ENCODE peak calls at places on chromosomes 13 and 19, in seven cellular contexts. G is IMR-90; P is nephron progenitor cell; Y is fibroblast of pulmonary artery; V is NCI-H2081; W is ovary; L is effector CD4-positive, alpha-beta T cell. S is an unnamed sample.

GRCh38 chr19:47445937-47446402 is 25.7 kb downstream of the SLC8A2 start:
- DNase-seq in G (no peak), P (peak), Y (peak), V (peak), W (no peak), L (peak), S (peak)

GRCh38 chr13:112968910-112969691 is at the start of gene MCF2L:
- DNase-seq in G (peak), P (peak), Y (peak), V (peak), W (peak), L (peak), S (peak)

GRCh38 chr13:41541142-41541938 is 84.0 kb downstream of the RGCC start:
- DNase-seq in G (no peak), P (no peak), Y (no peak), V (no peak), W (no peak), L (no peak), S (no peak)

GRCh38 chr13:79445968-79446645 is 34.8 kb upstream of the NDFIP2 start:
- DNase-seq in G (no peak), P (no peak), Y (no peak), V (no peak), W (no peak), L (no peak), S (no peak)

GRCh38 chr19:858868-859843 is at the start of gene CFD:
- DNase-seq in G (no peak), P (no peak), Y (no peak), V (no peak), W (peak), L (no peak), S (no peak)

GRCh38 chr13:83839158-83839557 is 43.1 kb downstream of the SLITRK1 start:
- DNase-seq in G (no peak), P (peak), Y (no peak), V (no peak), W (no peak), L (no peak), S (no peak)

GRCh38 chr19:35729021-35729420 is 11.2 kb downstream of the KMT2B start:
- DNase-seq in G (no peak), P (no peak), Y (no peak), V (no peak), W (no peak), L (no peak), S (no peak)

GRCh38 chr13:50400035-50400726 is 384.9 kb downstream of the KCNRG start:
- DNase-seq in G (peak), P (no peak), Y (peak), V (no peak), W (no peak), L (no peak), S (peak)

GRCh38 chr13:21849323-21849722 is 178.4 kb downstream of the FGF9 start:
- DNase-seq in G (peak), P (peak), Y (peak), V (peak), W (no peak), L (peak), S (no peak)

GRCh38 chr13:36088001-36088400 is 43.2 kb downstream of the DCLK1 start:
- DNase-seq in G (no peak), P (no peak), Y (no peak), V (no peak), W (no peak), L (no peak), S (no peak)

GRCh38 chr19:7159105-7159933 is 89.8 kb downstream of the ZNF557 start:
- DNase-seq in G (peak), P (no peak), Y (peak), V (peak), W (no peak), L (no peak), S (peak)

GRCh38 chr19:53076984-53077383 is 26.2 kb downstream of the ZNF160 start:
- DNase-seq in G (peak), P (peak), Y (peak), V (no peak), W (peak), L (no peak), S (peak)

GRCh38 chr13:72545030-72545719 is 182.3 kb downstream of the MZT1 start:
- DNase-seq in G (no peak), P (no peak), Y (no peak), V (no peak), W (no peak), L (no peak), S (no peak)

GRCh38 chr13:27005556-27005955 is 166.1 kb downstream of the USP12 start:
- DNase-seq in G (no peak), P (no peak), Y (peak), V (peak), W (no peak), L (no peak), S (no peak)

GRCh38 chr19:17719730-17720486 is 628 bp downstream of the MAP1S start:
- DNase-seq in G (no peak), P (no peak), Y (no peak), V (peak), W (no peak), L (no peak), S (no peak)

GRCh38 chr13:103812966-103813365 is 746.7 kb upstream of the SLC10A2 start:
- DNase-seq in G (no peak), P (no peak), Y (peak), V (no peak), W (no peak), L (no peak), S (no peak)

GRCh38 chr13:113172419-113172926 is 14.0 kb downstream of the PROZ start:
- DNase-seq in G (no peak), P (no peak), Y (no peak), V (no peak), W (no peak), L (no peak), S (no peak)

GRCh38 chr13:35472308-35473008 is 4.0 kb downstream of the MAB21L1 start:
- DNase-seq in G (no peak), P (no peak), Y (no peak), V (no peak), W (no peak), L (no peak), S (peak)

GRCh38 chr13:44373601-44374347 is at the start of gene SERP2:
- DNase-seq in G (no peak), P (peak), Y (peak), V (peak), W (peak), L (no peak), S (peak)

GRCh38 chr19:6023936-6024335 is 46.0 kb upstream of the RANBP3 start:
- DNase-seq in G (no peak), P (no peak), Y (no peak), V (no peak), W (no peak), L (no peak), S (no peak)

GRCh38 chr19:50896591-50897190 is 14.5 kb downstream of the KLK4 start:
- DNase-seq in G (peak), P (no peak), Y (peak), V (no peak), W (no peak), L (no peak), S (peak)

GRCh38 chr13:36282818-36283432 is 14.7 kb downstream of the CCDC169 start:
- DNase-seq in G (peak), P (no peak), Y (peak), V (peak), W (no peak), L (no peak), S (peak)

GRCh38 chr13:31014461-31014860 is 82.0 kb downstream of the TEX26 start:
- DNase-seq in G (no peak), P (no peak), Y (no peak), V (no peak), W (no peak), L (no peak), S (no peak)

GRCh38 chr13:45297456-45298205 is 43.4 kb downstream of the TPT1 start:
- DNase-seq in G (no peak), P (no peak), Y (no peak), V (no peak), W (no peak), L (no peak), S (no peak)

GRCh38 chr19:51983361-51983760 is 3.3 kb downstream of the ZNF350 start:
- DNase-seq in G (no peak), P (no peak), Y (no peak), V (no peak), W (no peak), L (no peak), S (no peak)

GRCh38 chr13:20127563-20128458 is 33.0 kb downstream of the GJA3 start:
- DNase-seq in G (peak), P (peak), Y (peak), V (no peak), W (peak), L (no peak), S (peak)

GRCh38 chr13:46684287-46685001 is 112.5 kb downstream of the ESD start:
- DNase-seq in G (no peak), P (no peak), Y (peak), V (no peak), W (no peak), L (no peak), S (peak)

GRCh38 chr13:47038196-47038595 is 141.3 kb upstream of the HTR2A start:
- DNase-seq in G (peak), P (no peak), Y (no peak), V (no peak), W (no peak), L (no peak), S (peak)

GRCh38 chr13:106151056-106151699 is 384.3 kb downstream of the EFNB2 start:
- DNase-seq in G (peak), P (no peak), Y (peak), V (peak), W (no peak), L (no peak), S (peak)

GRCh38 chr13:100434010-100434763 is 154.4 kb downstream of the GGACT start:
- DNase-seq in G (peak), P (no peak), Y (peak), V (no peak), W (no peak), L (no peak), S (peak)

GRCh38 chr19:36547001-36547732 is 19.1 kb upstream of the ZNF260 start:
- DNase-seq in G (peak), P (no peak), Y (peak), V (no peak), W (no peak), L (no peak), S (peak)

GRCh38 chr13:99214232-99214631 is 13.6 kb downstream of the UBAC2 start:
- DNase-seq in G (no peak), P (no peak), Y (no peak), V (no peak), W (no peak), L (peak), S (no peak)

GRCh38 chr13:73171242-73171641 is 112.4 kb downstream of the KLF5 start:
- DNase-seq in G (no peak), P (no peak), Y (no peak), V (no peak), W (no peak), L (no peak), S (no peak)

GRCh38 chr19:40366697-40367561 is 18.4 kb downstream of the PLD3 start:
- DNase-seq in G (peak), P (peak), Y (peak), V (no peak), W (no peak), L (no peak), S (no peak)

GRCh38 chr13:47862841-47863240 is 138.2 kb downstream of the SUCLA2 start:
- DNase-seq in G (no peak), P (no peak), Y (no peak), V (no peak), W (no peak), L (no peak), S (no peak)

GRCh38 chr13:44417446-44417845 is 43.8 kb downstream of the SERP2 start:
- DNase-seq in G (no peak), P (no peak), Y (no peak), V (no peak), W (no peak), L (no peak), S (no peak)

GRCh38 chr13:109684836-109685602 is 101.4 kb downstream of the IRS2 start:
- DNase-seq in G (no peak), P (no peak), Y (peak), V (no peak), W (peak), L (no peak), S (no peak)

S was measured in EL.